ENCODE peak calls at places on chromosomes 1 and 21, in nine cellular contexts. P is NAMALWA, N is T-helper 2 cell, K is NCI-H2029, R is breast epithelium, E is HTR-8/SVneo, F is choroid plexus epithelial cell, S is iris pigment epithelial cell, A is GDM1. D is an unnamed sample.

GRCh38 chr1:8394456-8395321 is 76.8 kb downstream of the SLC45A1 start:
- DNase-seq in P (no peak), N (no peak), K (no peak), R (no peak), E (peak), F (peak), S (peak), A (no peak), D (no peak)

GRCh38 chr21:25370311-25370744 is 237.0 kb downstream of the MRPL39 start:
- DNase-seq in P (no peak), N (no peak), K (no peak), R (no peak), E (peak), F (peak), S (peak), A (no peak), D (no peak)

GRCh38 chr1:229980009-229980408 is 87.0 kb upstream of the GALNT2 start:
- DNase-seq in P (no peak), N (no peak), K (no peak), R (no peak), E (no peak), F (no peak), S (no peak), A (no peak), D (no peak)

GRCh38 chr1:194795917-194796593 is 1609.6 kb upstream of the B3GALT2 start:
- DNase-seq in P (no peak), N (no peak), K (no peak), R (no peak), E (no peak), F (no peak), S (no peak), A (no peak), D (no peak)

GRCh38 chr1:69230223-69230622 is 337.5 kb upstream of the LRRC7 start:
- DNase-seq in P (no peak), N (no peak), K (no peak), R (no peak), E (no peak), F (peak), S (no peak), A (no peak), D (no peak)

GRCh38 chr1:16026723-16027484 is 5.1 kb downstream of the CLCNKA start:
- DNase-seq in P (peak), N (no peak), K (no peak), R (peak), E (no peak), F (no peak), S (no peak), A (no peak), D (no peak)

GRCh38 chr1:81369814-81370213 is 430.9 kb upstream of the ADGRL2 start:
- DNase-seq in P (no peak), N (no peak), K (no peak), R (no peak), E (no peak), F (no peak), S (peak), A (no peak), D (no peak)

GRCh38 chr1:209746469-209747269 is 9.2 kb upstream of the TRAF3IP3 start:
- DNase-seq in P (no peak), N (no peak), K (no peak), R (no peak), E (no peak), F (peak), S (no peak), A (no peak), D (no peak)

GRCh38 chr1:54548389-54549044 is 489 bp downstream of the ACOT11 start:
- DNase-seq in P (no peak), N (no peak), K (no peak), R (no peak), E (no peak), F (no peak), S (no peak), A (no peak), D (no peak)

GRCh38 chr1:240293706-240294105 is 202.0 kb downstream of the FMN2 start:
- DNase-seq in P (no peak), N (no peak), K (no peak), R (no peak), E (no peak), F (no peak), S (no peak), A (no peak), D (no peak)

GRCh38 chr1:226001852-226002666 is 2.9 kb upstream of the SDE2 start:
- DNase-seq in P (peak), N (no peak), K (peak), R (no peak), E (no peak), F (peak), S (no peak), A (peak), D (peak)

GRCh38 chr1:67214420-67215174 is 48.3 kb downstream of the IL23R start:
- DNase-seq in P (peak), N (no peak), K (no peak), R (no peak), E (no peak), F (peak), S (peak), A (peak), D (peak)

GRCh38 chr1:82179162-82179561 is 378.4 kb downstream of the ADGRL2 start:
- DNase-seq in P (no peak), N (no peak), K (no peak), R (no peak), E (no peak), F (no peak), S (no peak), A (no peak), D (no peak)

GRCh38 chr1:22217811-22218460 is 75.0 kb upstream of the WNT4 start:
- DNase-seq in P (no peak), N (no peak), K (no peak), R (no peak), E (no peak), F (no peak), S (no peak), A (no peak), D (no peak)

GRCh38 chr1:226051356-226051755 is 11.2 kb upstream of the H3-3A start:
- DNase-seq in P (no peak), N (no peak), K (no peak), R (no peak), E (no peak), F (no peak), S (no peak), A (no peak), D (peak)

GRCh38 chr1:220450927-220451326 is 77.0 kb upstream of the MARK1 start:
- DNase-seq in P (no peak), N (no peak), K (no peak), R (no peak), E (no peak), F (no peak), S (no peak), A (no peak), D (no peak)

GRCh38 chr21:42469272-42469671 is 26.8 kb downstream of the RSPH1 start:
- DNase-seq in P (no peak), N (no peak), K (no peak), R (no peak), E (no peak), F (no peak), S (no peak), A (no peak), D (no peak)

GRCh38 chr1:170836146-170836545 is 99.2 kb upstream of the MROH9 start:
- DNase-seq in P (no peak), N (no peak), K (no peak), R (no peak), E (no peak), F (peak), S (peak), A (no peak), D (no peak)

GRCh38 chr1:244163131-244163530 is 112.0 kb downstream of the ZBTB18 start:
- DNase-seq in P (no peak), N (no peak), K (no peak), R (no peak), E (no peak), F (peak), S (peak), A (no peak), D (no peak)

GRCh38 chr1:228228601-228229074 is 20.8 kb downstream of the OBSCN start:
- DNase-seq in P (no peak), N (no peak), K (no peak), R (no peak), E (no peak), F (peak), S (peak), A (no peak), D (no peak)

GRCh38 chr1:184255560-184255959 is 131.3 kb upstream of the C1orf21 start:
- DNase-seq in P (no peak), N (no peak), K (no peak), R (no peak), E (no peak), F (no peak), S (no peak), A (no peak), D (no peak)